ENCODE peak calls at places on chromosomes 2 and 18, in seven cellular contexts. Y is IMR-90, C is heart right ventricle, S is coronary artery, N is pancreas, A is fibroblast of pulmonary artery, J is astrocyte of the spinal cord. K is an unnamed sample.

GRCh38 chr2:67663776-67664175 is 266.6 kb downstream of the ETAA1 start:
- DNase-seq in Y (no peak), S (no peak), N (no peak), A (no peak), C (no peak), J (no peak), K (no peak)

GRCh38 chr2:40279001-40279400 is 172.9 kb downstream of the SLC8A1 start:
- DNase-seq in J (peak), Y (peak), N (no peak), S (no peak), C (no peak), A (no peak), K (no peak)

GRCh38 chr18:55927831-55928230 is 339.8 kb upstream of the TCF4 start:
- DNase-seq in C (no peak), N (no peak), Y (peak), J (peak), S (no peak), A (peak), K (peak)

GRCh38 chr18:33838084-33838483 is 260.1 kb downstream of the ASXL3 start:
- DNase-seq in A (no peak), C (no peak), Y (no peak), N (no peak), J (no peak), S (no peak), K (no peak)

GRCh38 chr2:98839292-98839691 is 96.7 kb downstream of the CRACDL start:
- DNase-seq in A (peak), Y (peak), N (no peak), J (peak), C (no peak), S (no peak), K (no peak)

GRCh38 chr2:105541189-105542050 is 142.6 kb upstream of the FHL2 start:
- DNase-seq in S (no peak), A (no peak), N (no peak), J (no peak), Y (no peak), C (no peak), K (no peak)

GRCh38 chr18:77055429-77056310 is 76.9 kb downstream of the MBP start:
- DNase-seq in J (peak), A (no peak), Y (peak), N (no peak), C (peak), S (no peak), K (no peak)

GRCh38 chr2:63272560-63272959 is 221.9 kb downstream of the OTX1 start:
- DNase-seq in J (no peak), A (no peak), Y (no peak), S (no peak), N (no peak), C (no peak), K (no peak)

GRCh38 chr2:137938204-137938603 is 26.1 kb upstream of the HNMT start:
- DNase-seq in S (no peak), J (peak), C (no peak), N (no peak), A (peak), Y (peak), K (no peak)

GRCh38 chr18:42028232-42028832 is 73.3 kb downstream of the PIK3C3 start:
- DNase-seq in C (no peak), J (peak), Y (peak), A (peak), N (no peak), S (no peak), K (no peak)

GRCh38 chr18:34158881-34159690 is 65.6 kb downstream of the NOL4 start:
- DNase-seq in Y (peak), A (peak), N (peak), S (peak), C (peak), J (peak), K (no peak)

GRCh38 chr18:27704721-27705361 is 472.1 kb downstream of the CDH2 start:
- DNase-seq in S (no peak), C (no peak), A (no peak), J (no peak), Y (no peak), N (no peak), K (no peak)

GRCh38 chr2:218465987-218466633 is 47.2 kb downstream of the VIL1 start:
- DNase-seq in Y (peak), J (peak), N (no peak), A (peak), C (no peak), S (no peak), K (no peak)

GRCh38 chr2:217079165-217079564 is 219.3 kb upstream of the TNP1 start:
- DNase-seq in N (no peak), A (no peak), S (no peak), C (no peak), J (no peak), Y (no peak), K (no peak)

GRCh38 chr2:199581935-199582336 is 124.2 kb upstream of the SATB2 start:
- DNase-seq in C (no peak), Y (peak), A (peak), J (peak), S (no peak), N (no peak), K (no peak)

DNA sequence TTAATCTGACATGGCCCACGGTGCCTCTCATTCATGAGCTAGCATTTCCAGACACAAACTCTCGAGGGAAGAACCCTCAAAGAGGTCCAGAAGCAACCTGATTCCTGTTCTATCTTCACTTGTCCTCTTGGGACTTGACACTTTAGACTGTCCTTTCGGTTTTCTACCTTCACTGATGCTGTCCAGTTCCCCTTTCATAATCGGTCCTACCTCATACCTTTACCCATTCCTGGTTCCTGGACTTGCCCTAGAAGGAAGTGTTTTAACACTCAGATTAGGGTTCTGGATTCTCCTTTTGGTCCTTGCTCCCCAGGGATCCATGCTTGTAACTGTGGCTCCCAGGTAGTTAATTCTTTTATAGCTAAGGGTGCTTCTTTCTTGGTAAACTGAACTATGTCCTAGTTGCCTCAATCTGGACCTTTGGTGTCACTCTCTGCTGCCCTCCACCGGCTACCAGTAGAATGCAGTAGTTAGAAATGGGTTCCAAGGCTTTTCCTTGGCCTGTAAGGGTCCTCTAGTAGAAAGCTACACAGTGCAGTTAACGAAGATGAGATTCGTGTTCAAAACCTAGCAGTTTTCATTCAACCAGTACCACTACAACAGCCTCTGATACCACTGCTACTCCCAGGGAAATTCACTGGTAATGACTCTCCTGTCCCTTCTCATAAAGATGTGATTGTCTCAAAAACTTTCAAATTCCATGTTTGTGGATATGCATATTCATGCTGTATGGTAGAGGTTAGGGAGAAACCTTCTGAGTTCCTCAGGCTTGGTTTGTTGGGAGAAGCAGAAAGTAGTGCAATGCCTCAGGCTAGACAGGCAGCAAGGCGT is 178.1 kb upstream of the CYP26B1 start:
- DNase-seq in C (no peak), N (peak), Y (peak), S (no peak), J (no peak), A (peak), K (no peak)
- TF ChIP-seq CTCF in C (peak), N (peak), Y (peak), S (no peak), J (peak), A (peak), K (peak)

GRCh38 chr2:14633451-14634211 is 1.1 kb downstream of the LRATD1 start:
- DNase-seq in N (peak), J (no peak), Y (no peak), A (no peak), C (peak), S (peak), K (no peak)
- H3K4me3 ChIP-seq in N (peak), J (peak), Y (no peak), A (no peak), C (peak), S (peak), K (no peak)

GRCh38 chr2:33770023-33770422 is 170.9 kb upstream of the FAM98A start:
- DNase-seq in C (no peak), A (no peak), N (no peak), Y (no peak), S (no peak), J (no peak), K (no peak)

GRCh38 chr2:33763671-33764310 is 164.7 kb upstream of the FAM98A start:
- DNase-seq in A (no peak), N (no peak), Y (no peak), J (no peak), S (no peak), C (no peak), K (no peak)

GRCh38 chr2:33766175-33766574 is 167.1 kb upstream of the FAM98A start:
- DNase-seq in N (no peak), J (no peak), S (no peak), Y (no peak), C (no peak), A (no peak), K (no peak)

GRCh38 chr2:33762636-33763035 is 163.5 kb upstream of the FAM98A start:
- DNase-seq in N (no peak), C (no peak), A (no peak), Y (no peak), S (no peak), J (no peak), K (no peak)

GRCh38 chr2:33765122-33765521 is 166.0 kb upstream of the FAM98A start:
- DNase-seq in A (no peak), N (no peak), C (no peak), S (no peak), Y (no peak), J (no peak), K (no peak)
- TF ChIP-seq CTCF in A (no peak), N (no peak), C (no peak), S (no peak), Y (no peak), J (no peak), K (no peak)

GRCh38 chr2:173239644-173240043 is 115.0 kb upstream of the CDCA7 start:
- DNase-seq in A (no peak), C (no peak), S (no peak), N (no peak), Y (peak), J (no peak), K (no peak)
- H3K4me3 ChIP-seq in A (no peak), C (no peak), S (no peak), N (no peak), Y (no peak), J (no peak), K (no peak)

K was measured in HFF-Myc.